ENCODE peak calls at places on chromosomes 11 and 22, in five cellular contexts. N is SK-N-SH, U is mucosa of descending colon, G is lower lobe of right lung, O is psoas muscle. Q is an unnamed sample. For H3K9me3, the result is how much of the 10 kb centered on the place peaks cover.

GRCh38 chr11:64762916-64763803 is 3.4 kb upstream of the PYGM start:
- DNase-seq in N (peak), U (peak), G (no peak), O (peak), Q (peak)

GRCh38 chr11:88174627-88175003 is 628 bp downstream of the RAB38 start:
- DNase-seq in N (no peak), U (peak), G (peak), O (peak), Q (peak)

GRCh38 chr22:27510024-27510423 is 291.5 kb downstream of the MN1 start:
- DNase-seq in N (no peak), U (no peak), G (no peak), O (no peak), Q (no peak)

GRCh38 chr11:122803716-122804115 is 34.6 kb upstream of the CRTAM start:
- DNase-seq in N (no peak), U (no peak), G (no peak), O (no peak), Q (no peak)

GRCh38 chr11:120576606-120577005 is 65.1 kb downstream of the GRIK4 start:
- DNase-seq in N (no peak), U (no peak), G (no peak), O (no peak), Q (no peak)

GRCh38 chr11:103465555-103466140 is 356.4 kb downstream of the DYNC2H1 start:
- DNase-seq in N (no peak), U (no peak), G (no peak), O (no peak), Q (no peak)

GRCh38 chr11:2534131-2534956 is 89.5 kb downstream of the KCNQ1 start:
- DNase-seq in N (no peak), U (peak), G (no peak), O (peak), Q (no peak)

GRCh38 chr11:44179173-44179572 is 83.7 kb downstream of the EXT2 start:
- DNase-seq in N (peak), U (no peak), G (no peak), O (no peak), Q (no peak)

GRCh38 chr11:36060926-36061325 is 117.1 kb downstream of the LDLRAD3 start:
- DNase-seq in N (no peak), U (no peak), G (peak), O (no peak), Q (no peak)

GRCh38 chr11:69234740-69235710 is 58.9 kb upstream of the MYEOV start:
- DNase-seq in N (no peak), U (no peak), G (no peak), O (no peak), Q (no peak)

GRCh38 chr11:17601206-17602075 is 54.4 kb downstream of the OTOG start:
- DNase-seq in N (no peak), U (no peak), G (no peak), O (no peak), Q (no peak)

GRCh38 chr11:129041611-129042018 is 98.9 kb upstream of the TP53AIP1 start:
- DNase-seq in N (no peak), U (no peak), G (no peak), O (no peak), Q (no peak)

GRCh38 chr11:65187971-65188461 is 6.3 kb downstream of the CAPN1 start:
- DNase-seq in N (no peak), U (no peak), G (no peak), O (no peak), Q (no peak)

GRCh38 chr22:43953988-43954771 is 1.1 kb upstream of the SAMM50 start:
- DNase-seq in N (peak), U (no peak), G (no peak), O (no peak), Q (no peak)

GRCh38 chr11:119618208-119618909 is 110.6 kb downstream of the NECTIN1 start:
- DNase-seq in N (no peak), U (no peak), G (peak), O (no peak), Q (peak)

GRCh38 chr11:116703421-116703820 is 69.4 kb downstream of the BUD13 start:
- DNase-seq in N (peak), U (no peak), G (peak), O (no peak), Q (no peak)

GRCh38 chr11:103624708-103625623 is 411.5 kb upstream of the DDI1 start:
- DNase-seq in N (peak), U (no peak), G (no peak), O (no peak), Q (peak)

GRCh38 chr11:18012314-18012905 is 437 bp downstream of the SERGEF start:
- DNase-seq in N (peak), U (no peak), G (peak), O (peak), Q (peak)

GRCh38 chr11:12787847-12788246 is 113.6 kb downstream of the TEAD1 start:
- DNase-seq in N (no peak), U (no peak), G (no peak), O (no peak), Q (peak)

GRCh38 chr11:128686745-128687177 is 7.1 kb upstream of the FLI1 start:
- DNase-seq in N (peak), U (peak), G (peak), O (peak), Q (peak)

GRCh38 chr11:27625347-27625912 is 74.8 kb downstream of the BDNF start:
- DNase-seq in N (no peak), U (no peak), G (no peak), O (no peak), Q (no peak)

GRCh38 chr11:102306048-102306575 is 11.2 kb upstream of the BIRC3 start:
- DNase-seq in N (peak), U (peak), G (peak), O (no peak), Q (no peak)

GRCh38 chr22:20299736-20300136 is 20.1 kb downstream of the DGCR6L start:
- DNase-seq in N (no peak), U (no peak), G (peak), O (no peak), Q (peak)
- H3K4me3 ChIP-seq in N (peak), U (no peak), G (peak), O (peak), Q (peak)

GRCh38 chr11:57353461-57354251 is 15.5 kb downstream of the P2RX3 start:
- DNase-seq in N (no peak), U (no peak), G (no peak), O (no peak), Q (no peak)
- H3K9me3 ChIP-seq in N (under half), U (under half), G (under half), O (under half), Q (under half)

GRCh38 chr22:31090217-31091085 is 9.3 kb downstream of the SMTN start:
- DNase-seq in N (peak), U (peak), G (no peak), O (no peak), Q (no peak)
- H3K4me3 ChIP-seq in N (no peak), U (no peak), G (no peak), O (no peak), Q (no peak)

GRCh38 chr22:48828688-48829087 is 999.0 kb downstream of the BRD1 start:
- DNase-seq in N (no peak), U (no peak), G (no peak), O (no peak), Q (no peak)

GRCh38 chr22:48827904-48828555 is 999.6 kb downstream of the BRD1 start:
- DNase-seq in N (no peak), U (no peak), G (no peak), O (no peak), Q (no peak)

GRCh38 chr22:48826546-48826945 is 1001.1 kb downstream of the BRD1 start:
- DNase-seq in N (no peak), U (no peak), G (no peak), O (no peak), Q (no peak)

GRCh38 chr22:48825802-48826520 is 1001.7 kb downstream of the BRD1 start:
- DNase-seq in N (no peak), U (no peak), G (no peak), O (no peak), Q (no peak)

DNA sequence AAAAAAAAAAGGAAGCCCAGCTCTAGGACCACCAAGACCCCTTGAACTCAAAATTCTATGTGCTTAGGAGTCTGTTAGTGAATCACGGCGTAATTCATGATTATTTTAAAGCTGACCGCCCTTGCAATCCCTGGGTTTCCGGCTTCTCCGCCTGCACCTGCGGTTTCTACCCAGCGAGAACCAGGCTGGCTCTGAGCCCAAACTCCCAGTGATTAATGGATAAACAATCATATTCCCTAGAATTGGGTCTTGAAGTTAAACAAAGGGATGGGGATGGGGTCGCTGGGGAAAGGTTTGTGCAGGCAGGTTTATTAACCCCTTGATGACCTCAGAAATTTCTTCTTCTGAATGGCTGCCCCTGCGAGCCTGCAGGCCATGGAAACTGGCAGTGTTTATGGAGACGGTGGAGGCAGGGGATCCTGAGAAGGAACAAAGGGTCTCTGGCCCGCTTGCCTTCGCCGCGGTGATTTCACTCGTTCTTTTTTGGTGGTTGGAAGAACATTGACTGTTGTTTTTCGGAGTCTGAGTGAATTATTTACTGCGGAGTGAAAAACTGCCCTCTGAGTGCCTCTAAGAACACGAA is 1000.4 kb downstream of the BRD1 start:
- DNase-seq in N (no peak), U (no peak), G (no peak), O (no peak), Q (no peak)
- H3K9me3 ChIP-seq in N (under half), U (under half), G (under half), O (under half), Q (under half)

GRCh38 chr22:31085928-31086327 is 4.8 kb downstream of the SMTN start:
- DNase-seq in N (peak), U (peak), G (no peak), O (no peak), Q (no peak)
- H3K4me3 ChIP-seq in N (no peak), U (no peak), G (peak), O (peak), Q (peak)

GRCh38 chr11:42239102-42239501 is 779.6 kb upstream of the LRRC4C start:
- DNase-seq in N (no peak), U (no peak), G (no peak), O (no peak), Q (no peak)
- H3K9me3 ChIP-seq in N (under half), U (under half), G (under half), O (under half), Q (under half)

GRCh38 chr11:63534895-63535461 is 1.6 kb upstream of the PLAAT4 start:
- DNase-seq in N (no peak), U (no peak), G (no peak), O (no peak), Q (no peak)

GRCh38 chr11:63534076-63534475 is 2.5 kb upstream of the PLAAT4 start:
- DNase-seq in N (no peak), U (no peak), G (no peak), O (no peak), Q (no peak)

GRCh38 chr11:63535734-63536133 is 874 bp upstream of the PLAAT4 start:
- DNase-seq in N (no peak), U (no peak), G (no peak), O (no peak), Q (no peak)

GRCh38 chr11:63536669-63537292 is at the start of gene PLAAT4:
- DNase-seq in N (no peak), U (peak), G (no peak), O (peak), Q (peak)

GRCh38 chr11:63537293-63538101 is 889 bp downstream of the PLAAT4 start:
- DNase-seq in N (no peak), U (no peak), G (no peak), O (peak), Q (peak)
- H3K4me3 ChIP-seq in N (no peak), U (no peak), G (peak), O (peak), Q (no peak)

Q was measured in endothelial cell of umbilical vein.